ENCODE peak calls at places on chromosomes 3 and 15, in six cellular contexts. T is ovary, S is upper lobe of left lung, O is body of pancreas, W is heart left ventricle, J is right lobe of liver. G is an unnamed sample.

GRCh38 chr3:66747688-66748087 is 246.9 kb upstream of the LRIG1 start:
- DNase-seq in T (no peak), S (no peak), O (no peak), W (no peak), J (no peak), G (peak; percentile 72)

GRCh38 chr3:52407779-52408178 is 37.1 kb downstream of the SEMA3G start:
- DNase-seq in T (peak; percentile 50), S (no peak), O (peak; percentile 24), W (no peak), J (peak; percentile 48), G (no peak)

GRCh38 chr3:78022232-78022631 is 982.3 kb downstream of the ROBO2 start:
- DNase-seq in T (no peak), S (no peak), O (no peak), W (no peak), J (no peak), G (no peak)

GRCh38 chr3:61250784-61251173 is 473 bp downstream of the FHIT start:
- DNase-seq in T (peak; percentile 56), S (peak; percentile 41), O (peak; percentile 37), W (peak; percentile 60), J (peak; percentile 63), G (peak; percentile 49)

GRCh38 chr15:98755138-98755537 is 106.8 kb downstream of the IGF1R start:
- DNase-seq in T (no peak), S (no peak), O (no peak), W (no peak), J (no peak), G (no peak)

GRCh38 chr3:5016218-5017161 is 37.3 kb downstream of the BHLHE40 start:
- DNase-seq in T (no peak), S (peak; percentile 80), O (peak; percentile 76), W (no peak), J (no peak), G (peak; percentile 91)

GRCh38 chr3:8324727-8325126 is 176.9 kb upstream of the LMCD1 start:
- DNase-seq in T (no peak), S (no peak), O (peak; percentile 18), W (peak; percentile 58), J (no peak), G (no peak)

GRCh38 chr3:38009807-38010591 is 19.4 kb downstream of the VILL start:
- DNase-seq in T (no peak), S (no peak), O (no peak), W (peak; percentile 59), J (peak; percentile 41), G (no peak)

GRCh38 chr3:127831723-127832172 is 9.4 kb upstream of the MGLL start:
- DNase-seq in T (no peak), S (peak; percentile 64), O (peak; percentile 78), W (peak; percentile 79), J (peak; percentile 87), G (no peak)

GRCh38 chr3:5214352-5214751 is 26.8 kb downstream of the EDEM1 start:
- DNase-seq in T (no peak), S (no peak), O (no peak), W (no peak), J (no peak), G (no peak)

GRCh38 chr15:78072080-78072892 is 5.2 kb downstream of the TBC1D2B start:
- DNase-seq in T (peak; percentile 64), S (peak; percentile 62), O (no peak), W (no peak), J (no peak), G (peak; percentile 59)

GRCh38 chr3:162487138-162487537 is 990.5 kb downstream of the OTOL1 start:
- DNase-seq in T (no peak), S (no peak), O (no peak), W (no peak), J (no peak), G (no peak)

GRCh38 chr15:33722005-33722672 is 246.2 kb upstream of the CHRM5 start:
- DNase-seq in T (no peak), S (no peak), O (no peak), W (no peak), J (no peak), G (no peak)

DNA sequence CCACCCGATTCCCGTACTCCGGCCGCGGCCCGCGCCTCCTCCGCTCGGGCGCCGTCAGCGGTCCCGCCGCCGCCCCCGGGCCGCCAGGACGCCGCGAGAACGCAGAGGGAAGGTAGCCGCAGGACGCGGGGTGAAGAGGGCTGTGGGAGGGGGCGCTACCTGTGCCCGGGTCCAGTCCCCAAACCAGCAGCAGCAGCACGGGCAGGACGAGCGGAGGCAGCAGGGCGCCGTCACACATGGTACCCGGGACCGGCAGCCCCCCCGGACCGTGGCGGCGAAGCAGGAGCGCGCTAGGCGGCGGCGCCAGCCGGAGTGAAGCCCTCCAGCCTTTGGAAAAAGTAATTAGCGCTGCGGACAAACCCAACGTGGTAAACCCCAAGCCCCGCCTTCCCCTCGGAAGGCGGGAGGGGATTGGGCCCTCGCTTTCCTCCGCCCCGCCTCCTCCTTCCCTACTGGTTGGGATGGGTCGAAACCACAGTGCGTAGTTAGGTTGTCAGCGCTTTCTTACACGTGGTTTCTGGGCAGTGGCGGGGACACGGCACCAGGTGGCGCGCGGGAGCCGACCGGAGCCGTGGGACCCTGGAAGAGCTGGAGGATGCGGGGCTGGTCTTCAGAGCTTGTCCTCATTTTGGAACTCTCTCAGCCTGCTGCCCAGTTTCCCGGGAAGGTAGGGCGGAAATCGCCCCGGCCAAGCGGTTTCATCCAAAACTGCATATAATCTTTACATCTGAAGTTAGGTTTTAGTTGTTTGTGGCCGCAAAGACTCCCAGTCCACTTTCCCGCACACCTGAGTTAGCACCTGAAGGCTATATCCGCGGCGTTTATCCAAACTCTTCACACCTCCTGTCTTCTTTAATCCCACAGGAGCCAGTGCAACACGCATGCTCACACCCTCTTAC is at the start of gene ADAMTS17:
- DNase-seq in T (peak; percentile 97), S (peak; percentile 96), O (peak; percentile 97), W (peak; percentile 95), J (peak; percentile 96), G (peak; percentile 97)
- TF ChIP-seq POLR2A in T (peak; percentile 84), S (no peak), O (peak; percentile 96), W (peak; percentile 77), J (peak; percentile 97), G (no peak)

DNA sequence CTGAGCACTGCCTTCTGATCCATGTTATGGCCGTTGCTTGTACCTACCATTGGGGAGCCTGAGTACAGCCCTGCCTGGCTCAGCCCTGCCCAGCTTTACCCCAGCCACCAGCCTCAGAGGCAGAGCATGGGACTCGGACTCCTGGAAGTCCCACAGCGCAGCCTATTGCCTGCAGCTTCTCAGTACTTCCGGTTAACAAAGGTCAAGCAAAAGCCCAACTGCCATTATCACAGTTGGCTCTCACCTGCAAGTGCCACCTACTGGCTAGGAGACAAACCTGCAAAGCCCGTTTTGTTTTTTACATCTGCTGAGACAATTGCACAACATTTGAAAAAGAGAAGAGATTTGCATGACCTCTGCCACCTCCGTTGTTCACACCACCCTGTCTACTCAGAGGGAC is 1081.7 kb downstream of the NAALADL2 start:
- DNase-seq in T (no peak), S (no peak), O (no peak), W (no peak), J (no peak), G (no peak)
- TF ChIP-seq CTCF in T (no peak), S (no peak), O (no peak), W (no peak), J (peak; percentile 35), G (no peak)

DNA sequence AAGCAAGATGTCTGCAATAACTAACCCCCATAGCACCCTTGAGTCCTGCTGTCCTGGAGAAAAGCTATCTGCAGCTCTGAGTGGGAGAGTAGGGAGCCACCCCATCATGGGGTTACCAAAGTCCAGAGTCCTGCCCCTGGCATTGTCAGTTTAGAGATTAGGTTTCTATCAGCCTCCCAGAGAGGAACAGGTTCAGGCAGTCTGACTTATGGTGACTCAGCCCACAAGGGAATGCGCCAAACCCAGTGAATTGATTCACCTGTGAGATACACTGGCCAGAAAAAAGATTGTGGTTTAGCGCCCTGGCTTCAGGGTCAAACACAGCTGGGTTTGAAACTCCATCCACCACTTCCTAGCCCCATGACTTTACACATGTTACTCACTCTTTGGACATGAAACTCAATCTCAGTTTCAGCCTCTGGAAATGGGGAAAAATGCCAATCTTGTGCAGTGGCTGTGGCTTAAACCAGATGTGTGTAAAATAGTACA is 263.6 kb upstream of the HES1 start:
- DNase-seq in T (no peak), S (peak; percentile 44), O (peak; percentile 89), W (no peak), J (no peak), G (peak; percentile 77)
- TF ChIP-seq POLR2A in T (no peak), S (no peak), O (no peak), W (no peak), J (no peak), G (no peak)

GRCh38 chr3:159257954-159258353 is 456.1 kb downstream of the MFSD1 start:
- DNase-seq in T (no peak), S (no peak), O (no peak), W (no peak), J (no peak), G (no peak)
- TF ChIP-seq CTCF in T (no peak), S (no peak), O (no peak), W (no peak), J (no peak), G (no peak)

DNA sequence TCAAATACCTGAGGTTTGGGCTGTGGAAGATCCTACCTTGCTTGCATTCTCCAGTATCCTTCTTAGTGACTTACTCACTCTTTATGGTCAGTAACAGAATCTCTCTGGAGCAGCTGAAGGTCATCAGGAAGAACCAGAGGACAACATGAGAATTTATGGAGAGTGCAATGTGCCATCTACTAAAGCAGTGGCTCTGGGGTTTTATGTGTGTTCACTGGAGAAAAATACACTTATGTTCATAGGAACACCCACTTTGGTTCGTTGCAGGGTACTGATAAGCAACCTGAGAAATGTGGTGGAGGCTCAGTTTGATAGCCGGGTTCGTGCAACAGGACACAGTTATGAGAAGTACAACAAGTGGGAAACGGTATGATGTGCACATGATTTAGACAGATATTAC is 12.8 kb downstream of the CPB1 start:
- DNase-seq in T (no peak), S (no peak), O (no peak), W (no peak), J (no peak), G (no peak)
- TF ChIP-seq POLR2A in T (no peak), S (no peak), O (no peak), W (no peak), J (no peak), G (no peak)

DNA sequence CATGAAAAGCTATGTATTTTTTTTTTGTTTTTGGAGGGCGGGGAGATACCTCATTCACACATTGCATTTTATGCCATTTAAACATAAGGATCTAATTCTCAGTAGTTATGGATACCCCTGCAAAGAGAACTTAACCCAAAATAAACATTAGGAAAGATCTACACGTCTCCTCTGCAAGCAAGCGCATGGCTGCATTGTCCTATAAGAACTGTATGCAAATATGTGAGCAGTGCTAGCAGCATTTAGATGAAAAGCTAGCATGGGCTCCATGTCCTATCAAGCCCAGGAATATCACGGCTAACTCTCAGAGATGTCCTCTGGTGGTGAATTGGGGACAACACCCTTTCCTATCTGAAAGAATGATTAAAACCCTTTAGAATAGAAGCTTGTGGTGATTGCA is 292.8 kb downstream of the MEX3B start:
- DNase-seq in T (no peak), S (no peak), O (no peak), W (no peak), J (no peak), G (no peak)
- TF ChIP-seq CTCF in T (no peak), S (no peak), O (no peak), W (no peak), J (no peak), G (no peak)

G was measured in lower leg skin.